ENCODE peak calls at places on chromosomes 12 and 14, in ten cellular contexts. One of them, this sample, is unnamed.
A peak's percentile ranks its signal among the peaks of the same experiment; 100 is the strongest.

GRCh38 chr14:61420326-61420725 is 98.9 kb downstream of the PRKCH start:
- DNase-seq in C1 segment of cervical spinal cord: no peak
- DNase-seq in transverse colon: no peak
- DNase-seq in KBM-7: no peak
- DNase-seq in activated CD8-positive, alpha-beta memory T cell treated with anti-CD3 and anti-CD28 coated beads for 1 hour: peak; percentile 46
- DNase-seq in GM12865: no peak
- DNase-seq in astrocyte of the cerebellum: peak; percentile 1
- DNase-seq in Kasumi-1: no peak
- DNase-seq in IMR-90: peak; percentile 5
- DNase-seq in activated CD4-positive, alpha-beta memory T cell treated with anti-CD3 and anti-CD28 coated beads, Interleukin-2, amount 10 ng/mL, durations not matched to agents 7 days and 5 days: no peak
- DNase-seq in this sample: no peak

GRCh38 chr14:33230016-33230415 is 291.3 kb downstream of the NPAS3 start:
- DNase-seq in KBM-7: no peak
- DNase-seq in GM12865: no peak
- DNase-seq in transverse colon: no peak
- DNase-seq in C1 segment of cervical spinal cord: no peak
- DNase-seq in astrocyte of the cerebellum: no peak
- DNase-seq in IMR-90: no peak
- DNase-seq in activated CD4-positive, alpha-beta memory T cell treated with anti-CD3 and anti-CD28 coated beads, Interleukin-2, amount 10 ng/mL, durations not matched to agents 7 days and 5 days: no peak
- DNase-seq in activated CD8-positive, alpha-beta memory T cell treated with anti-CD3 and anti-CD28 coated beads for 1 hour: no peak
- DNase-seq in Kasumi-1: no peak
- DNase-seq in this sample: no peak

GRCh38 chr14:69323266-69323966 is 63.5 kb downstream of the GALNT16 start:
- DNase-seq in C1 segment of cervical spinal cord: no peak
- DNase-seq in GM12865: no peak
- DNase-seq in astrocyte of the cerebellum: no peak
- DNase-seq in transverse colon: no peak
- DNase-seq in KBM-7: no peak
- DNase-seq in IMR-90: no peak
- DNase-seq in Kasumi-1: no peak
- DNase-seq in activated CD8-positive, alpha-beta memory T cell treated with anti-CD3 and anti-CD28 coated beads for 1 hour: no peak
- DNase-seq in activated CD4-positive, alpha-beta memory T cell treated with anti-CD3 and anti-CD28 coated beads, Interleukin-2, amount 10 ng/mL, durations not matched to agents 7 days and 5 days: no peak
- DNase-seq in this sample: no peak

GRCh38 chr12:52003016-52003550 is 3.7 kb upstream of the TAMALIN start:
- DNase-seq in GM12865: no peak
- DNase-seq in activated CD8-positive, alpha-beta memory T cell treated with anti-CD3 and anti-CD28 coated beads for 1 hour: no peak
- DNase-seq in C1 segment of cervical spinal cord: no peak
- DNase-seq in Kasumi-1: no peak
- DNase-seq in transverse colon: no peak
- DNase-seq in KBM-7: no peak
- DNase-seq in astrocyte of the cerebellum: no peak
- DNase-seq in IMR-90: no peak
- DNase-seq in activated CD4-positive, alpha-beta memory T cell treated with anti-CD3 and anti-CD28 coated beads, Interleukin-2, amount 10 ng/mL, durations not matched to agents 7 days and 5 days: no peak
- DNase-seq in this sample: no peak

GRCh38 chr12:67676624-67677023 is 28.1 kb downstream of the DYRK2 start:
- DNase-seq in C1 segment of cervical spinal cord: no peak
- DNase-seq in Kasumi-1: no peak
- DNase-seq in GM12865: no peak
- DNase-seq in IMR-90: peak; percentile 25
- DNase-seq in KBM-7: no peak
- DNase-seq in astrocyte of the cerebellum: no peak
- DNase-seq in transverse colon: no peak
- DNase-seq in activated CD4-positive, alpha-beta memory T cell treated with anti-CD3 and anti-CD28 coated beads, Interleukin-2, amount 10 ng/mL, durations not matched to agents 7 days and 5 days: no peak
- DNase-seq in activated CD8-positive, alpha-beta memory T cell treated with anti-CD3 and anti-CD28 coated beads for 1 hour: no peak
- DNase-seq in this sample: no peak

GRCh38 chr12:89451876-89452275 is 72.7 kb downstream of the GALNT4 start:
- DNase-seq in IMR-90: peak; percentile 87
- DNase-seq in KBM-7: peak; percentile 26
- DNase-seq in activated CD8-positive, alpha-beta memory T cell treated with anti-CD3 and anti-CD28 coated beads for 1 hour: no peak
- DNase-seq in C1 segment of cervical spinal cord: no peak
- DNase-seq in transverse colon: peak; percentile 25
- DNase-seq in Kasumi-1: peak; percentile 53
- DNase-seq in activated CD4-positive, alpha-beta memory T cell treated with anti-CD3 and anti-CD28 coated beads, Interleukin-2, amount 10 ng/mL, durations not matched to agents 7 days and 5 days: no peak
- DNase-seq in GM12865: no peak
- DNase-seq in astrocyte of the cerebellum: peak; percentile 16
- DNase-seq in this sample: no peak

GRCh38 chr14:30834353-30834752 is 40.0 kb upstream of the COCH start:
- DNase-seq in KBM-7: no peak
- DNase-seq in GM12865: no peak
- DNase-seq in activated CD4-positive, alpha-beta memory T cell treated with anti-CD3 and anti-CD28 coated beads, Interleukin-2, amount 10 ng/mL, durations not matched to agents 7 days and 5 days: no peak
- DNase-seq in C1 segment of cervical spinal cord: no peak
- DNase-seq in Kasumi-1: no peak
- DNase-seq in astrocyte of the cerebellum: no peak
- DNase-seq in activated CD8-positive, alpha-beta memory T cell treated with anti-CD3 and anti-CD28 coated beads for 1 hour: no peak
- DNase-seq in IMR-90: no peak
- DNase-seq in transverse colon: no peak
- DNase-seq in this sample: no peak

GRCh38 chr14:37447883-37448391 is 147.1 kb downstream of the FOXA1 start:
- DNase-seq in activated CD8-positive, alpha-beta memory T cell treated with anti-CD3 and anti-CD28 coated beads for 1 hour: no peak
- DNase-seq in astrocyte of the cerebellum: no peak
- DNase-seq in transverse colon: no peak
- DNase-seq in GM12865: no peak
- DNase-seq in IMR-90: no peak
- DNase-seq in KBM-7: no peak
- DNase-seq in C1 segment of cervical spinal cord: no peak
- DNase-seq in Kasumi-1: no peak
- DNase-seq in activated CD4-positive, alpha-beta memory T cell treated with anti-CD3 and anti-CD28 coated beads, Interleukin-2, amount 10 ng/mL, durations not matched to agents 7 days and 5 days: no peak
- DNase-seq in this sample: peak; percentile 22

GRCh38 chr12:71160585-71160984 is 2.8 kb upstream of the TSPAN8 start:
- DNase-seq in C1 segment of cervical spinal cord: no peak
- DNase-seq in astrocyte of the cerebellum: no peak
- DNase-seq in GM12865: no peak
- DNase-seq in Kasumi-1: no peak
- DNase-seq in activated CD4-positive, alpha-beta memory T cell treated with anti-CD3 and anti-CD28 coated beads, Interleukin-2, amount 10 ng/mL, durations not matched to agents 7 days and 5 days: no peak
- DNase-seq in KBM-7: no peak
- DNase-seq in activated CD8-positive, alpha-beta memory T cell treated with anti-CD3 and anti-CD28 coated beads for 1 hour: no peak
- DNase-seq in transverse colon: no peak
- DNase-seq in IMR-90: no peak
- DNase-seq in this sample: no peak

GRCh38 chr12:65526311-65526710 is 247.8 kb downstream of the MSRB3 start:
- DNase-seq in KBM-7: no peak
- DNase-seq in GM12865: no peak
- DNase-seq in activated CD4-positive, alpha-beta memory T cell treated with anti-CD3 and anti-CD28 coated beads, Interleukin-2, amount 10 ng/mL, durations not matched to agents 7 days and 5 days: no peak
- DNase-seq in activated CD8-positive, alpha-beta memory T cell treated with anti-CD3 and anti-CD28 coated beads for 1 hour: no peak
- DNase-seq in transverse colon: no peak
- DNase-seq in IMR-90: peak; percentile 32
- DNase-seq in astrocyte of the cerebellum: no peak
- DNase-seq in Kasumi-1: no peak
- DNase-seq in C1 segment of cervical spinal cord: no peak
- DNase-seq in this sample: no peak

GRCh38 chr14:20412422-20412821 is 879 bp downstream of the TEP1 start:
- DNase-seq in KBM-7: peak; percentile 38
- DNase-seq in transverse colon: no peak
- DNase-seq in GM12865: peak; percentile 75
- DNase-seq in Kasumi-1: no peak
- DNase-seq in IMR-90: no peak
- DNase-seq in activated CD4-positive, alpha-beta memory T cell treated with anti-CD3 and anti-CD28 coated beads, Interleukin-2, amount 10 ng/mL, durations not matched to agents 7 days and 5 days: no peak
- DNase-seq in C1 segment of cervical spinal cord: no peak
- DNase-seq in astrocyte of the cerebellum: no peak
- DNase-seq in activated CD8-positive, alpha-beta memory T cell treated with anti-CD3 and anti-CD28 coated beads for 1 hour: no peak
- DNase-seq in this sample: peak; percentile 15

GRCh38 chr12:44225128-44225527 is 389.2 kb downstream of the TMEM117 start:
- DNase-seq in Kasumi-1: no peak
- DNase-seq in activated CD4-positive, alpha-beta memory T cell treated with anti-CD3 and anti-CD28 coated beads, Interleukin-2, amount 10 ng/mL, durations not matched to agents 7 days and 5 days: no peak
- DNase-seq in GM12865: no peak
- DNase-seq in IMR-90: no peak
- DNase-seq in astrocyte of the cerebellum: no peak
- DNase-seq in activated CD8-positive, alpha-beta memory T cell treated with anti-CD3 and anti-CD28 coated beads for 1 hour: no peak
- DNase-seq in transverse colon: no peak
- DNase-seq in KBM-7: no peak
- DNase-seq in C1 segment of cervical spinal cord: no peak
- DNase-seq in this sample: no peak

GRCh38 chr12:85866929-85867776 is 6.9 kb upstream of the NTS start:
- DNase-seq in activated CD8-positive, alpha-beta memory T cell treated with anti-CD3 and anti-CD28 coated beads for 1 hour: no peak
- DNase-seq in GM12865: peak; percentile 58
- DNase-seq in activated CD4-positive, alpha-beta memory T cell treated with anti-CD3 and anti-CD28 coated beads, Interleukin-2, amount 10 ng/mL, durations not matched to agents 7 days and 5 days: no peak
- DNase-seq in KBM-7: peak; percentile 72
- DNase-seq in transverse colon: no peak
- DNase-seq in IMR-90: peak; percentile 61
- DNase-seq in Kasumi-1: peak; percentile 81
- DNase-seq in astrocyte of the cerebellum: peak; percentile 67
- DNase-seq in C1 segment of cervical spinal cord: no peak
- DNase-seq in this sample: peak; percentile 54

GRCh38 chr12:127051139-127051538 is 1215.8 kb upstream of the TMEM132C start:
- DNase-seq in GM12865: no peak
- DNase-seq in KBM-7: no peak
- DNase-seq in astrocyte of the cerebellum: no peak
- DNase-seq in transverse colon: no peak
- DNase-seq in activated CD8-positive, alpha-beta memory T cell treated with anti-CD3 and anti-CD28 coated beads for 1 hour: no peak
- DNase-seq in Kasumi-1: no peak
- DNase-seq in activated CD4-positive, alpha-beta memory T cell treated with anti-CD3 and anti-CD28 coated beads, Interleukin-2, amount 10 ng/mL, durations not matched to agents 7 days and 5 days: no peak
- DNase-seq in C1 segment of cervical spinal cord: no peak
- DNase-seq in IMR-90: no peak
- DNase-seq in this sample: no peak

GRCh38 chr12:30437616-30438015 is 258.1 kb downstream of the IPO8 start:
- DNase-seq in KBM-7: no peak
- DNase-seq in IMR-90: peak; percentile 21
- DNase-seq in activated CD8-positive, alpha-beta memory T cell treated with anti-CD3 and anti-CD28 coated beads for 1 hour: no peak
- DNase-seq in C1 segment of cervical spinal cord: no peak
- DNase-seq in transverse colon: no peak
- DNase-seq in GM12865: no peak
- DNase-seq in Kasumi-1: no peak
- DNase-seq in activated CD4-positive, alpha-beta memory T cell treated with anti-CD3 and anti-CD28 coated beads, Interleukin-2, amount 10 ng/mL, durations not matched to agents 7 days and 5 days: no peak
- DNase-seq in astrocyte of the cerebellum: no peak
- DNase-seq in this sample: no peak

GRCh38 chr12:52188658-52189057 is 3.2 kb downstream of the KRT80 start:
- DNase-seq in Kasumi-1: no peak
- DNase-seq in activated CD8-positive, alpha-beta memory T cell treated with anti-CD3 and anti-CD28 coated beads for 1 hour: no peak
- DNase-seq in KBM-7: no peak
- DNase-seq in C1 segment of cervical spinal cord: no peak
- DNase-seq in IMR-90: no peak
- DNase-seq in astrocyte of the cerebellum: no peak
- DNase-seq in transverse colon: no peak
- DNase-seq in activated CD4-positive, alpha-beta memory T cell treated with anti-CD3 and anti-CD28 coated beads, Interleukin-2, amount 10 ng/mL, durations not matched to agents 7 days and 5 days: no peak
- DNase-seq in GM12865: no peak
- DNase-seq in this sample: no peak

GRCh38 chr14:104805326-104805678 is 4.4 kb downstream of the ZBTB42 start:
- DNase-seq in GM12865: no peak
- DNase-seq in activated CD4-positive, alpha-beta memory T cell treated with anti-CD3 and anti-CD28 coated beads, Interleukin-2, amount 10 ng/mL, durations not matched to agents 7 days and 5 days: no peak
- DNase-seq in Kasumi-1: no peak
- DNase-seq in transverse colon: no peak
- DNase-seq in C1 segment of cervical spinal cord: no peak
- DNase-seq in activated CD8-positive, alpha-beta memory T cell treated with anti-CD3 and anti-CD28 coated beads for 1 hour: no peak
- DNase-seq in KBM-7: no peak
- DNase-seq in IMR-90: peak; percentile 89
- DNase-seq in astrocyte of the cerebellum: peak; percentile 44
- DNase-seq in this sample: no peak

GRCh38 chr12:15679146-15679545 is 110.0 kb downstream of the EPS8 start:
- DNase-seq in IMR-90: peak; percentile 56
- DNase-seq in astrocyte of the cerebellum: peak; percentile 83
- DNase-seq in Kasumi-1: no peak
- DNase-seq in activated CD4-positive, alpha-beta memory T cell treated with anti-CD3 and anti-CD28 coated beads, Interleukin-2, amount 10 ng/mL, durations not matched to agents 7 days and 5 days: no peak
- DNase-seq in C1 segment of cervical spinal cord: no peak
- DNase-seq in transverse colon: no peak
- DNase-seq in KBM-7: no peak
- DNase-seq in activated CD8-positive, alpha-beta memory T cell treated with anti-CD3 and anti-CD28 coated beads for 1 hour: no peak
- DNase-seq in GM12865: no peak
- DNase-seq in this sample: no peak